ENCODE peak calls at places on chromosomes 13 and 19, in four cellular contexts. V, T, A and U are unnamed samples.

GRCh38 chr19:41945135-41945766 is 13.9 kb downstream of the RABAC1 start:
- DNase-seq in V (no peak), T (no peak), A (no peak), U (peak)

GRCh38 chr13:76852991-76853390 is 33.2 kb downstream of the KCTD12 start:
- DNase-seq in V (no peak), T (no peak), A (no peak), U (no peak)

GRCh38 chr13:105972306-105972721 is 563.1 kb downstream of the EFNB2 start:
- DNase-seq in V (no peak), T (no peak), A (no peak), U (peak)

GRCh38 chr19:11378319-11379189 is 4.1 kb downstream of the SWSAP1 start:
- DNase-seq in V (peak), T (no peak), A (peak), U (peak)

GRCh38 chr13:47117268-47117667 is 220.4 kb upstream of the HTR2A start:
- DNase-seq in V (no peak), T (no peak), A (no peak), U (no peak)

GRCh38 chr13:50999641-51000040 is 90.0 kb downstream of the RNASEH2B start:
- DNase-seq in V (no peak), T (no peak), A (peak), U (no peak)

GRCh38 chr13:32150239-32150638 is 118.7 kb downstream of the FRY start:
- DNase-seq in V (no peak), T (no peak), A (no peak), U (no peak)

GRCh38 chr19:9860407-9860806 is 25.3 kb downstream of the PIN1 start:
- DNase-seq in V (no peak), T (no peak), A (no peak), U (no peak)

GRCh38 chr19:13118424-13119193 is 545 bp downstream of the NACC1 start:
- DNase-seq in V (no peak), T (peak), A (no peak), U (peak)

GRCh38 chr13:104993708-104994107 is 1541.8 kb downstream of the EFNB2 start:
- DNase-seq in V (no peak), T (no peak), A (no peak), U (no peak)

GRCh38 chr19:44552324-44552723 is 22.8 kb upstream of the CEACAM20 start:
- DNase-seq in V (no peak), T (no peak), A (no peak), U (no peak)

GRCh38 chr13:76020421-76020955 is 384.4 kb downstream of the LMO7 start:
- DNase-seq in V (no peak), T (no peak), A (no peak), U (no peak)

GRCh38 chr13:114032121-114032799 is 58.4 kb upstream of the C13orf46 start:
- DNase-seq in V (no peak), T (no peak), A (no peak), U (no peak)

GRCh38 chr19:4831351-4832340 is at the start of gene TICAM1:
- DNase-seq in V (peak), T (peak), A (peak), U (peak)

GRCh38 chr13:75310005-75310580 is 171.9 kb downstream of the TBC1D4 start:
- DNase-seq in V (no peak), T (no peak), A (no peak), U (no peak)

GRCh38 chr13:43128504-43128929 is 105.1 kb downstream of the DNAJC15 start:
- DNase-seq in V (no peak), T (no peak), A (no peak), U (no peak)

GRCh38 chr19:51615991-51616390 is 14.2 kb downstream of the SIGLEC5 start:
- DNase-seq in V (no peak), T (no peak), A (no peak), U (no peak)

GRCh38 chr19:42023121-42023942 is 29.3 kb upstream of the ATP1A3 start:
- DNase-seq in V (no peak), T (peak), A (no peak), U (no peak)

GRCh38 chr13:70568571-70568970 is 460.3 kb upstream of the KLHL1 start:
- DNase-seq in V (peak), T (no peak), A (no peak), U (peak)

GRCh38 chr19:14366529-14366928 is 14.7 kb upstream of the ADGRE5 start:
- DNase-seq in V (peak), T (peak), A (peak), U (peak)

GRCh38 chr19:9828551-9829063 is 889 bp downstream of the UBL5 start:
- DNase-seq in V (no peak), T (no peak), A (no peak), U (no peak)

GRCh38 chr13:106349080-106349841 is 186.2 kb downstream of the EFNB2 start:
- DNase-seq in V (no peak), T (no peak), A (peak), U (peak)

GRCh38 chr13:97928306-97928705 is 25.2 kb upstream of the IPO5 start:
- DNase-seq in V (no peak), T (no peak), A (no peak), U (no peak)

GRCh38 chr13:91045351-91046034 is 302.0 kb upstream of the MIR17HG start:
- DNase-seq in V (no peak), T (no peak), A (no peak), U (no peak)

GRCh38 chr19:43724896-43725295 is 9.0 kb downstream of the IRGC start:
- DNase-seq in V (no peak), T (no peak), A (no peak), U (no peak)

DNA sequence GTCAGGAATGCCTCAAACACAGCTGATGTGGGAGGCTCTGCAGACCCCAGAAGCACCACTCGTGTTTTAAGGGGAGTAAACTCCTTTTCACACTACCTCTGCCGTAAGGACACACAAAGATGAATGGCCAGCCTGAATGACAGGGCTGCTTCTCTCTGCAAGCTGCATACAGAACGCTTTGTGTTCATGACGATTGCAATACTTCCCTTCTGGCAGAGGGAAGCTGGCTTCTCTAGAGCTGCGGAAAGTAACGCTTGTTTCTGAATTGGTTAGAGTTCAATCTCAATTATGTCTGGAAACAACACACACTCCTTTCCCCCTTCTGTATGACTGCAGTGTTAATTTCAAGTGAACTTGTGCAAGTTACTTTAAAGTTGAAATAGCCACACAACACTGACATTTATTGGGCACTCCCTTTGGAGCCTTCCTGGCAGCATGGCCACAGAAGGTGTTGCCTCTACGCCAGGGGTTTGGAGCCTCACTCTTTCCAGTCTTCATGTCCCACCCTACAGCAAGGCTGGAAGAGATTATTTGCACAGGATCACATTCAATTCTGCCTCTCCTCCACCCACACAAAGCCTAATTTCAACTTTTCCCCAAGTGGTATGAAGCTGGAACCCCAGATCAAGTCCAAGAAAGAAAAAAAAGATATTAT is 242.6 kb downstream of the NDFIP2 start:
- DNase-seq in V (no peak), T (no peak), A (no peak), U (no peak)
- H3K4me3 ChIP-seq in V (no peak), T (no peak), A (no peak), U (no peak)

GRCh38 chr13:40666058-40666904 is at the start of gene FOXO1:
- DNase-seq in V (peak), T (peak), A (peak), U (peak)
- TF ChIP-seq POLR2A in V (peak), T (peak), A (peak), U (peak)

GRCh38 chr19:18385675-18386542 is at the start of gene GDF15:
- DNase-seq in V (peak), T (peak), A (peak), U (peak)
- H3K4me3 ChIP-seq in V (peak), T (no peak), A (no peak), U (peak)

GRCh38 chr19:49767967-49768581 is 1.3 kb downstream of the AP2A1 start:
- DNase-seq in V (no peak), T (no peak), A (no peak), U (no peak)
- TF ChIP-seq POLR2A in V (no peak), T (no peak), A (no peak), U (no peak)

DNA sequence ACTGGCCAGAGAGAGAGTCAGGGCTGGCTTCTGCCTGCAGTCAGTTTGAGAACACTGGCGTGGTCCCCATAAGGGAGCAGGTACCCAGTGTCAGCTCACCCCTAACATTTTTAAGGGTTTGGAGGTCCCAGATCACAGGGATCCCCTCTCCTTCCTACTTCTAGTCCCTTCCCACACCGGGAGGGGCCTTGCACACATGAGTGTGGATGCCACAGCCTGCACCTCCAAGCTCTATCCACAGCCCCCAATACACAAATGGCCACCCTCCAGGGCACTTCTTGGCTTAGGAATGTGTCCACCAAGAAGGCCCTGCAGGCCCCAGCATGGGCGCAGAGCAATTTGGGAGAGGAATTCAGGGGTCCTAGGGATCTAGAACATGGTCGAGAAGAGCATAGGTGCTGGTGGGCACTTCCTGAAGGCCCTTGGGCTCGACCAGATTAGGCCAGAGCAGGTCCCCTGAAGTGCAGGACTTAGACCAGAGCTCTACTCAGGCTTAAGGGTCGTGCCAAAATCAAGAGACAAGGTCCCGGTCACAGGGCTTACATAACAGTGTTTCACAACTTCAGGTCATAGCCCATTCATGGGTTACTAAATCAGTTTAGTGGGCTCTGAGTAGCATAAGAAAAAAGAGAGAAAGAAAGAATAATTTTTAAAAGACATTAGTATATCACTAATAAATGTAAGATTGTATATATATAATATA is 16.0 kb downstream of the FXYD5 start:
- DNase-seq in V (peak), T (no peak), A (peak), U (no peak)
- H3K4me3 ChIP-seq in V (no peak), T (no peak), A (no peak), U (no peak)

DNA sequence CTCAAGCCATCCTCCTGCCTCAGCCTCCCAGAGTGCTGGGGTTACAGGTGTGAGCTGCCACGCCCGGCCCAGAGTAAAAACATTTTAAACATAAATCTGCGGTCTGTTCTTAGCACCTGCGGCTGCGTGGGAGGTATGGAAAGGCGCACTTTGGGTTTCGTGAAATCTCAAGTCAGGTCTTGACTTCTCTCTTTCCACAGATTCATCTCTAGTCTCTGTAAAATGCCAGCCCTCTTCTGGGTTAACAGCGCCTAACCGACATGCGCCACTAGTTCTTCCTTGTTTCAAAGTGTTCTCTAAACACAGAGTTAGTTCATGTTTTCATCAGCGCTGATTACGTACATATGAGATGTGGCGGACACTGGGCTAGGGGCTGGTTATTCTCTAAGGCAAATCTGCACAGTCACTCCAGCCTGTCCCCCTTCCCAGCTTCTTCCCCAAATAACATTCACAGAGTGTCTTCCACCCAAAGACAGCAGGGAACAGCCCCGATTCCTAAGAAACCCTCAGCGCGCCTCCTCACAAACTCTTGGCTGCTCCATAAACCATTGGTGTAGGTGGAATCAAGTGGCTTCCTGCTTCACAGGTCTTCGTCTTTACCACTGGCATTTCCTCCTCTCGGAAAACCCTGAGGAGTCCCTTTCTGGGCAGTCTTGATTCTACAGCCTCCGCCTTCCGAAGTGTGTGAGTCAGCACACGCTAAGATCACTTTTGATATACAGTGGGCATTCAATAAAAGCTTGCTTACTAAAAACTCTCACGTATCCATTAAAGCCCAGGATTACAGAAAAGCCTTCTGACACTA is 1.4 kb downstream of the PARP4 start:
- DNase-seq in V (peak), T (no peak), A (no peak), U (no peak)
- TF ChIP-seq POLR2A in V (no peak), T (no peak), A (no peak), U (no peak)

GRCh38 chr19:8611391-8611883 is 922 bp upstream of the ADAMTS10 start:
- DNase-seq in V (no peak), T (no peak), A (no peak), U (no peak)

GRCh38 chr19:8612807-8613171 is 2.3 kb upstream of the ADAMTS10 start:
- DNase-seq in V (no peak), T (no peak), A (no peak), U (no peak)

GRCh38 chr19:8610928-8611284 is 391 bp upstream of the ADAMTS10 start:
- DNase-seq in V (no peak), T (no peak), A (no peak), U (no peak)

GRCh38 chr19:8610041-8610927 is at the start of gene ADAMTS10:
- DNase-seq in V (peak), T (peak), A (peak), U (no peak)

DNA sequence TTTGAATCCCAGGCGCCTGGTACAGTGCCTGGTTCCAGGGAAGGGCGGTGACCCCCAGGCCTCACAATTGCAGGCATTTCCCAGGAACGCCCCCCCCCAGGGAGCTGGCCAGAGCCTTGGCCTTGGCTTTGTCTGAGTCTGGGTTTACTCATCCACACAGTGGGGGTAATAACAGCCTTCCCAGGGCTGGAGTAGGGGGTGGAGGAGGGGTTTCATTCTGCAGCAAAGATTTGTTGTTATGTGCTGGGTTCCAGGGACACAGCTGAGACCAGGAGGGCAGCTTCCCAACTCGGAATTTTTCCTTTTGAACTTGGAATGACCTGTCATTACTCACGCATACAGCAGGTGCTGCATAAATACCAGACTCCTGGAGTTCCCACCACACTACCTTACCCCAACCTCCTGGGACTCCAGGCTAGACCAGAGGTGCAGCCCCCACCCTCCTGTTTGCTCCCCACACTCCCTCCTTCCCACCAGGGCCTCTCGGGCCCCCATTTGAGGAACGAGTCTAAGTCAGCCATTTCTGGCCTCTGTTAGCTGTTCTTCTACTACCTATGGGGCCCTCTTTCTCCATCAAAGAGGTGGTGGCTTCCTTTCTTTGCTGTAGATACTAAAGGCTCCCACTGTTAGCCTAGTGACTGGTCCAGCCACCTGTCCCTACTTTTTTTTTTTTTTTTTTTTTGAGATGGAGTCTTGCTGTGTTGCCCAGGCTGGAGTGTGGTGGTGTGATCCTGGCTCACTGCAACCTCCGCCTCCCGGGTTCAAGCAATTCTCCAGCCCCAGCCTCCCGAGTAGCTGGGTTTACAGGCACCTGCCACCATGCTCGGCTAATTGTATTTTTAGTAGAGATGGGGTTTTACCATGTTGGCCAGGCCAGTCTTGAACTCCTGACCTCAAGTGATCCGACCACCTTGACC is 1.6 kb upstream of the ADAMTS10 start:
- DNase-seq in V (peak), T (peak), A (peak), U (no peak)
- H3K4me3 ChIP-seq in V (no peak), T (no peak), A (no peak), U (no peak)

GRCh38 chr19:40272261-40272660 is 12.9 kb downstream of the AKT2 start:
- DNase-seq in V (no peak), T (no peak), A (no peak), U (no peak)
- TF ChIP-seq POLR2A in V (no peak), T (no peak), A (no peak), U (no peak)

GRCh38 chr19:48613024-48613851 is 1.6 kb downstream of the FAM83E start:
- DNase-seq in V (no peak), T (no peak), A (no peak), U (no peak)
- H3K4me3 ChIP-seq in V (no peak), T (no peak), A (no peak), U (no peak)

GRCh38 chr19:47745010-47745901 is at the start of gene NOP53:
- DNase-seq in V (peak), T (peak), A (peak), U (peak)
- TF ChIP-seq POLR2A in V (peak), T (no peak), A (no peak), U (peak)